ENCODE peak calls at places on chromosomes 7 and 10, in seven cellular contexts. One of them, this sample, is unnamed.

GRCh38 chr10:86319626-86320025 is 47.0 kb downstream of the GRID1 start:
- DNase-seq in upper lobe of right lung: peak; percentile 10
- DNase-seq in heart left ventricle: no peak
- DNase-seq in HCT116: no peak
- DNase-seq in SK-N-SH: peak; percentile 67
- DNase-seq in neural progenitor cell: no peak
- DNase-seq in CD8-positive, alpha-beta T cell: no peak
- DNase-seq in this sample: no peak

GRCh38 chr7:93212881-93213280 is 13.4 kb downstream of the HEPACAM2 start:
- DNase-seq in upper lobe of right lung: no peak
- DNase-seq in heart left ventricle: no peak
- DNase-seq in HCT116: no peak
- DNase-seq in SK-N-SH: no peak
- DNase-seq in neural progenitor cell: no peak
- DNase-seq in CD8-positive, alpha-beta T cell: no peak
- DNase-seq in this sample: no peak

GRCh38 chr10:69093933-69094332 is 6.0 kb downstream of the SRGN start:
- DNase-seq in upper lobe of right lung: no peak
- DNase-seq in heart left ventricle: no peak
- DNase-seq in HCT116: peak; percentile 27
- DNase-seq in SK-N-SH: no peak
- DNase-seq in neural progenitor cell: no peak
- DNase-seq in CD8-positive, alpha-beta T cell: no peak
- DNase-seq in this sample: no peak

GRCh38 chr7:156834462-156834861 is 58.5 kb downstream of the LMBR1 start:
- DNase-seq in upper lobe of right lung: no peak
- DNase-seq in heart left ventricle: no peak
- DNase-seq in HCT116: no peak
- DNase-seq in SK-N-SH: no peak
- DNase-seq in neural progenitor cell: no peak
- DNase-seq in CD8-positive, alpha-beta T cell: no peak
- DNase-seq in this sample: no peak

GRCh38 chr10:127976701-127977367 is 69.9 kb downstream of the PTPRE start:
- DNase-seq in upper lobe of right lung: no peak
- DNase-seq in heart left ventricle: no peak
- DNase-seq in HCT116: no peak
- DNase-seq in SK-N-SH: peak; percentile 46
- DNase-seq in neural progenitor cell: no peak
- DNase-seq in CD8-positive, alpha-beta T cell: no peak
- DNase-seq in this sample: no peak

GRCh38 chr7:112084506-112084905 is 121.7 kb downstream of the DOCK4 start:
- DNase-seq in upper lobe of right lung: no peak
- DNase-seq in heart left ventricle: no peak
- DNase-seq in HCT116: no peak
- DNase-seq in SK-N-SH: no peak
- DNase-seq in neural progenitor cell: no peak
- DNase-seq in CD8-positive, alpha-beta T cell: no peak
- DNase-seq in this sample: no peak

GRCh38 chr10:90407116-90407515 is 450.7 kb downstream of the HTR7 start:
- DNase-seq in upper lobe of right lung: no peak
- DNase-seq in heart left ventricle: no peak
- DNase-seq in HCT116: no peak
- DNase-seq in SK-N-SH: no peak
- DNase-seq in neural progenitor cell: no peak
- DNase-seq in CD8-positive, alpha-beta T cell: no peak
- DNase-seq in this sample: no peak

GRCh38 chr10:110013615-110014293 is 6.0 kb downstream of the ADD3 start:
- DNase-seq in upper lobe of right lung: no peak
- DNase-seq in heart left ventricle: no peak
- DNase-seq in HCT116: no peak
- DNase-seq in SK-N-SH: no peak
- DNase-seq in neural progenitor cell: no peak
- DNase-seq in CD8-positive, alpha-beta T cell: peak; percentile 14
- DNase-seq in this sample: no peak

GRCh38 chr7:131455546-131455945 is 100.9 kb downstream of the PODXL start:
- DNase-seq in upper lobe of right lung: no peak
- DNase-seq in heart left ventricle: no peak
- DNase-seq in HCT116: no peak
- DNase-seq in SK-N-SH: no peak
- DNase-seq in neural progenitor cell: no peak
- DNase-seq in CD8-positive, alpha-beta T cell: no peak
- DNase-seq in this sample: no peak

GRCh38 chr7:142669074-142669654 is 80.1 kb upstream of the PRSS1 start:
- DNase-seq in upper lobe of right lung: no peak
- DNase-seq in heart left ventricle: no peak
- DNase-seq in HCT116: no peak
- DNase-seq in SK-N-SH: peak; percentile 12
- DNase-seq in neural progenitor cell: peak; percentile 20
- DNase-seq in CD8-positive, alpha-beta T cell: no peak
- DNase-seq in this sample: no peak

GRCh38 chr7:79296553-79297320 is 156.7 kb downstream of the MAGI2 start:
- DNase-seq in upper lobe of right lung: no peak
- DNase-seq in heart left ventricle: no peak
- DNase-seq in HCT116: no peak
- DNase-seq in SK-N-SH: no peak
- DNase-seq in neural progenitor cell: no peak
- DNase-seq in CD8-positive, alpha-beta T cell: no peak
- DNase-seq in this sample: no peak

GRCh38 chr10:110363572-110364411 is 59.1 kb upstream of the SMNDC1 start:
- DNase-seq in upper lobe of right lung: no peak
- DNase-seq in heart left ventricle: no peak
- DNase-seq in HCT116: no peak
- DNase-seq in SK-N-SH: no peak
- DNase-seq in neural progenitor cell: peak; percentile 26
- DNase-seq in CD8-positive, alpha-beta T cell: no peak
- DNase-seq in this sample: no peak

GRCh38 chr7:33986951-33987948 is 81.9 kb downstream of the BMPER start:
- DNase-seq in upper lobe of right lung: no peak
- DNase-seq in heart left ventricle: no peak
- DNase-seq in HCT116: peak; percentile 96
- DNase-seq in SK-N-SH: no peak
- DNase-seq in neural progenitor cell: no peak
- DNase-seq in CD8-positive, alpha-beta T cell: no peak
- DNase-seq in this sample: no peak

GRCh38 chr10:60123172-60123571 is 216.8 kb upstream of the CCDC6 start:
- DNase-seq in upper lobe of right lung: no peak
- DNase-seq in heart left ventricle: no peak
- DNase-seq in HCT116: peak; percentile 50
- DNase-seq in SK-N-SH: no peak
- DNase-seq in neural progenitor cell: no peak
- DNase-seq in CD8-positive, alpha-beta T cell: no peak
- DNase-seq in this sample: no peak

GRCh38 chr10:113108180-113108835 is 158.3 kb downstream of the TCF7L2 start:
- DNase-seq in upper lobe of right lung: peak; percentile 73
- DNase-seq in heart left ventricle: no peak
- DNase-seq in HCT116: no peak
- DNase-seq in SK-N-SH: peak; percentile 53
- DNase-seq in neural progenitor cell: peak; percentile 74
- DNase-seq in CD8-positive, alpha-beta T cell: no peak
- DNase-seq in this sample: no peak

DNA sequence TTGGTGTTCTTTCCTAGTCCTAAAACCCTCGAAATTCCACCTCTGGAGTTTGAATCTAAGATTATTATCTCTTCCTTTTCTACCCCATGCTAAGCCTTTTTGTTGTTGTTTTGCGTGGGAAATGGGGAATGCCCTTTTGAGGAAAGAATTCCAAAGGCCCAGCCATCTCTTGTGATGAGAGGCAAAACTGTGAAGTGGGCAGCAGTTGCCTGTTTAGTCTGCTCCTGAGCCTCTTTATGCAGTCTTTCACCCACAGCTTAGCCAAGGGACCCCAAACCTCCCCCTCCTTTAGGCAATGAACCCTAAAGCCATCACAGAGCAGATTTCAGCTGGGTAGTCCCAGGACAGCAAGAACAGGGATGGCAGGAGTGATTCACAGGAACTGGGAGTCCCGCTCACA is 95.5 kb downstream of the DNMBP start:
- DNase-seq in upper lobe of right lung: no peak
- DNase-seq in heart left ventricle: no peak
- DNase-seq in HCT116: no peak
- DNase-seq in SK-N-SH: no peak
- DNase-seq in neural progenitor cell: peak; percentile 62
- DNase-seq in CD8-positive, alpha-beta T cell: no peak
- DNase-seq in this sample: no peak
- H3K4me1 ChIP-seq in upper lobe of right lung: peaks cover 21% of the 10 kb centered on the region
- H3K4me1 ChIP-seq in heart left ventricle: peaks cover 9% of the 10 kb centered on the region
- H3K4me1 ChIP-seq in HCT116: peaks cover 36% of the 10 kb centered on the region
- H3K4me1 ChIP-seq in SK-N-SH: peaks cover 36% of the 10 kb centered on the region
- H3K4me1 ChIP-seq in neural progenitor cell: peaks cover 48% of the 10 kb centered on the region
- H3K4me1 ChIP-seq in CD8-positive, alpha-beta T cell: no peaks in the 10 kb centered on the region
- H3K4me1 ChIP-seq in this sample: peaks cover 14% of the 10 kb centered on the region

GRCh38 chr7:141562036-141562435 is 10.8 kb downstream of the AGK start:
- DNase-seq in upper lobe of right lung: no peak
- DNase-seq in heart left ventricle: no peak
- DNase-seq in HCT116: no peak
- DNase-seq in SK-N-SH: no peak
- DNase-seq in neural progenitor cell: no peak
- DNase-seq in CD8-positive, alpha-beta T cell: no peak
- DNase-seq in this sample: no peak
- TF ChIP-seq CTCF in upper lobe of right lung: no peak
- TF ChIP-seq CTCF in heart left ventricle: no peak
- TF ChIP-seq CTCF in HCT116: no peak
- TF ChIP-seq CTCF in SK-N-SH: no peak
- TF ChIP-seq CTCF in neural progenitor cell: no peak
- TF ChIP-seq CTCF in CD8-positive, alpha-beta T cell: no peak
- TF ChIP-seq CTCF in this sample: no peak

DNA sequence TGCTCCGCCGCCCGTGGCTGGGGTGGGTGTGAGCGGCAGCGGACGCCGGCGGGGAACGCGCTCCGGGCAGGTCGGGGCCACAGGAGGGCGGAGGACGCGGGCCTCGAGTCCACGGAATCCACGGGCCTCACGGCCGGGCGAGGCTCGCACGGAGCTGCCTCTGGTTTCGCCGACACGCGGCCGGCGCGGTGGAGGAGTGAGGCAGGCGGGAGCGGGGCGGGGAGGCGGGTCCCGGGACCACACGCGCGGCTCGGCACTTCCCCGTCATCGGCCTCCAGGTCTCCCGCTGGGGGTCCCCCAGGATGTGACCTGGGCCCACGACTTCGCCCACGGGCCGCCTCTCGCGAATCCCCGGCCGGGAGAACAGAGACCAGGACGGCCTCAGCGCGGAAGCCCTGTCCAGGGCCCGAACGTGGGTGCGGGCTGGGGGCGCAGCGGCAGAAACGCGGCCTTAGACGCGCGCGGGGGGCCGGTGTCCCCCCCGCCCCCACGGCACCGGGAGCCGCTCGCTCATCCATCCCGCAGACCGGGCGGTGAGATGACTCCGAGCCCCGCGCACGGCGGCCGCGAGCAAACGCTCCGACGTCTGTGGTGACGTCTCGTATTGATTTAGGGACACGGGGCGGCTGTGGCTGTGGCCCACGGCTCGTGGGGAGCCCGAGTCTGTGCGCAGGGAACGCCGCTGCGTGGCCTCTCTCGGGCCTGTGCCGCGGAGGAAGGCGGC is 744 bp upstream of the NKX6-2 start:
- DNase-seq in upper lobe of right lung: no peak
- DNase-seq in heart left ventricle: no peak
- DNase-seq in HCT116: no peak
- DNase-seq in SK-N-SH: peak; percentile 58
- DNase-seq in neural progenitor cell: peak; percentile 53
- DNase-seq in CD8-positive, alpha-beta T cell: no peak
- DNase-seq in this sample: no peak
- H3K27me3 ChIP-seq in upper lobe of right lung: peaks cover 66% of the 10 kb centered on the region
- H3K27me3 ChIP-seq in heart left ventricle: peaks cover 76% of the 10 kb centered on the region
- H3K27me3 ChIP-seq in HCT116: no peaks in the 10 kb centered on the region
- H3K27me3 ChIP-seq in SK-N-SH: peaks cover 46% of the 10 kb centered on the region
- H3K27me3 ChIP-seq in neural progenitor cell: peaks cover 98% of the 10 kb centered on the region
- H3K27me3 ChIP-seq in CD8-positive, alpha-beta T cell: no peaks in the 10 kb centered on the region
- H3K27me3 ChIP-seq in this sample: peaks cover 46% of the 10 kb centered on the region

GRCh38 chr10:44978570-44979280 is at the start of gene DEPP1:
- DNase-seq in upper lobe of right lung: peak; percentile 94
- DNase-seq in heart left ventricle: peak; percentile 92
- DNase-seq in HCT116: peak; percentile 90
- DNase-seq in SK-N-SH: peak; percentile 68
- DNase-seq in neural progenitor cell: peak; percentile 87
- DNase-seq in CD8-positive, alpha-beta T cell: no peak
- DNase-seq in this sample: peak; percentile 94

GRCh38 chr10:44979281-44980181 is 922 bp upstream of the DEPP1 start:
- DNase-seq in upper lobe of right lung: no peak
- DNase-seq in heart left ventricle: no peak
- DNase-seq in HCT116: no peak
- DNase-seq in SK-N-SH: no peak
- DNase-seq in neural progenitor cell: no peak
- DNase-seq in CD8-positive, alpha-beta T cell: no peak
- DNase-seq in this sample: no peak

GRCh38 chr10:44981172-44982113 is 2.8 kb upstream of the DEPP1 start:
- DNase-seq in upper lobe of right lung: no peak
- DNase-seq in heart left ventricle: peak; percentile 60
- DNase-seq in HCT116: peak; percentile 73
- DNase-seq in SK-N-SH: no peak
- DNase-seq in neural progenitor cell: no peak
- DNase-seq in CD8-positive, alpha-beta T cell: no peak
- DNase-seq in this sample: no peak

GRCh38 chr10:44982114-44982460 is 3.5 kb upstream of the DEPP1 start:
- DNase-seq in upper lobe of right lung: no peak
- DNase-seq in heart left ventricle: peak; percentile 61
- DNase-seq in HCT116: no peak
- DNase-seq in SK-N-SH: no peak
- DNase-seq in neural progenitor cell: no peak
- DNase-seq in CD8-positive, alpha-beta T cell: no peak
- DNase-seq in this sample: no peak

DNA sequence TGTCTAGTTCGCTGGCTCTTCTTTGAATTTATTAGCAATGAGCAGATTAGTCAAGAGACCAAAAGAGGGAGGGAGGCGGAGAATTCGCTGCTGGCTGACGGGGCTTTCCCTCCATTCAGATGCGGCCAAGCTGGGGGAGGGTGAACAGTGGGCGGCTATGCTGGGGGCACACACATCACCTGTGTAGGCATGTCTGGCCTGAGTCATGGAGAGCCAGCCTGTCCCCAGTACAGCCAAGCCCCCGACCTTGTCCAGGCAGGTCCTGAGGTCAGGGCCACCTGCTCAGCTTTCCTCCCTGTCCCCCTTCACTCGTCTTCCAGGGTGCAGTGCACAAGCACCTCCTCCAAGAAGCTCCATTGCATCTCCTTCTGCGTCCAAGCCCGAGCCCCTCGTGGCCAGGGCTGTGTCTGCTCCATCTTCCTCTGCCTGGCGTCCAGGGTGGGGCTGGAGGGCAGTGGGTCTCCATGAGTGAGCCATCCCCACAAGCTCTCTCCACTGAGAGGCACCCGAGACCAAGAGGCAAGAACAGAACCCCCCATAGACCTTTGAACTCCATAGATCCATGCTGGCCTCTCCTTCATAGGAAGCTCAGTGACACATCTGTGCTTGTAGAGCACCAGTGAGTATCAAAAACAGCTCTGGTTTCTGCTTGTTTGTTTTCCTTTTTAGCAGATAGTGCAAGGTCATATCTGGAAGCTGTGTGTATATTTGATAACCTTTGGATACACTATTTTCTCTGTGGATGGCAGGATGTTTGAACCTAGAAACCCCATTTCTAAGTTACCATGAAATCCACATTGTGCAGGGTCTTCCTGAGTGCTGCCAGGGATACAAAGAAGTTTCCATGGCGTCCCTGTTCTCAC is 1.9 kb upstream of the DEPP1 start:
- DNase-seq in upper lobe of right lung: no peak
- DNase-seq in heart left ventricle: no peak
- DNase-seq in HCT116: no peak
- DNase-seq in SK-N-SH: no peak
- DNase-seq in neural progenitor cell: no peak
- DNase-seq in CD8-positive, alpha-beta T cell: no peak
- DNase-seq in this sample: no peak
- H3K4me1 ChIP-seq in upper lobe of right lung: peaks cover 74% of the 10 kb centered on the region
- H3K4me1 ChIP-seq in heart left ventricle: peaks cover 77% of the 10 kb centered on the region
- H3K4me1 ChIP-seq in HCT116: peaks cover 48% of the 10 kb centered on the region
- H3K4me1 ChIP-seq in SK-N-SH: peaks cover 58% of the 10 kb centered on the region
- H3K4me1 ChIP-seq in neural progenitor cell: peaks cover 34% of the 10 kb centered on the region
- H3K4me1 ChIP-seq in CD8-positive, alpha-beta T cell: no peaks in the 10 kb centered on the region
- H3K4me1 ChIP-seq in this sample: peaks cover 98% of the 10 kb centered on the region

This sample was measured in heart right ventricle.